ENCODE peak calls at places on chromosomes 5 and 9, in seven cellular contexts. V, X, R, Q, L, T and A are unnamed samples.

GRCh38 chr5:177357459-177358332 is at the start of gene RGS14:
- DNase-seq in R (peak), L (no peak), X (no peak), V (no peak), T (no peak), Q (peak), A (no peak)

GRCh38 chr5:35785601-35786085 is 71.0 kb upstream of the IL7R start:
- DNase-seq in T (no peak), L (no peak), X (no peak), Q (no peak), V (no peak), R (no peak), A (no peak)

GRCh38 chr9:111903996-111904395 is 7.4 kb downstream of the UGCG start:
- DNase-seq in R (no peak), V (no peak), Q (no peak), T (no peak), L (no peak), X (no peak), A (no peak)

GRCh38 chr9:114315723-114316363 is 7.1 kb upstream of the ORM1 start:
- DNase-seq in T (no peak), Q (no peak), L (no peak), X (no peak), R (no peak), V (no peak), A (no peak)

GRCh38 chr9:26746357-26747072 is 146.1 kb downstream of the CAAP1 start:
- DNase-seq in T (no peak), R (no peak), X (no peak), Q (peak), V (no peak), L (no peak), A (no peak)

GRCh38 chr9:110555551-110555950 is 24.0 kb downstream of the SVEP1 start:
- DNase-seq in T (no peak), L (no peak), V (no peak), Q (no peak), X (no peak), R (no peak), A (no peak)

GRCh38 chr9:16032799-16033198 is 480.0 kb downstream of the CCDC171 start:
- DNase-seq in V (no peak), T (no peak), R (peak), Q (peak), X (no peak), L (no peak), A (no peak)

GRCh38 chr5:10671041-10672008 is 89.7 kb downstream of the DAP start:
- DNase-seq in V (no peak), X (no peak), Q (no peak), L (no peak), R (peak), T (peak), A (no peak)

GRCh38 chr9:2093920-2094597 is 78.9 kb downstream of the SMARCA2 start:
- DNase-seq in L (peak), X (no peak), Q (peak), V (no peak), R (peak), T (no peak), A (no peak)

GRCh38 chr5:159099049-159099760 is 511 bp downstream of the EBF1 start:
- DNase-seq in V (no peak), Q (peak), L (peak), R (peak), X (no peak), T (peak), A (no peak)

GRCh38 chr9:88234114-88234513 is 95.8 kb upstream of the SPATA31C2 start:
- DNase-seq in X (no peak), T (no peak), Q (no peak), R (no peak), L (no peak), V (no peak), A (no peak)

GRCh38 chr5:126855266-126855665 is 78.3 kb downstream of the LMNB1 start:
- DNase-seq in R (no peak), L (no peak), V (no peak), Q (no peak), X (no peak), T (no peak), A (no peak)

GRCh38 chr5:95365302-95366095 is 25.7 kb upstream of the FAM81B start:
- DNase-seq in Q (no peak), T (no peak), X (no peak), V (no peak), L (no peak), R (no peak), A (no peak)

GRCh38 chr5:169655353-169655752 is 18.3 kb downstream of the DOCK2 start:
- DNase-seq in L (no peak), Q (no peak), V (no peak), T (no peak), R (no peak), X (no peak), A (no peak)

GRCh38 chr5:160479926-160480325 is 58.3 kb downstream of the PTTG1 start:
- DNase-seq in T (no peak), X (no peak), R (peak), L (peak), V (no peak), Q (peak), A (no peak)

GRCh38 chr5:173765030-173765644 is 123.0 kb upstream of the CPEB4 start:
- DNase-seq in X (no peak), R (no peak), V (no peak), T (no peak), L (no peak), Q (no peak), A (peak)

GRCh38 chr9:94874316-94874715 is 147.8 kb downstream of the AOPEP start:
- DNase-seq in X (no peak), T (no peak), R (peak), Q (peak), V (no peak), L (peak), A (no peak)

GRCh38 chr9:87212563-87213154 is 265.4 kb upstream of the GAS1 start:
- DNase-seq in T (no peak), L (no peak), Q (peak), R (no peak), V (no peak), X (no peak), A (no peak)

GRCh38 chr9:79581794-79582193 is 10.0 kb downstream of the TLE4 start:
- DNase-seq in Q (peak), X (no peak), R (peak), L (peak), V (no peak), T (peak), A (no peak)
- H3K4me3 ChIP-seq in Q (no peak), X (no peak), R (peak), L (no peak), V (no peak), T (peak), A (no peak)

GRCh38 chr5:138282918-138283742 is 8.7 kb upstream of the GFRA3 start:
- DNase-seq in L (peak), Q (peak), T (peak), V (no peak), R (peak), X (peak), A (no peak)
- TF ChIP-seq CTCF in L (peak), Q (peak), T (peak), V (no peak), R (peak), X (peak), A (no peak)

DNA sequence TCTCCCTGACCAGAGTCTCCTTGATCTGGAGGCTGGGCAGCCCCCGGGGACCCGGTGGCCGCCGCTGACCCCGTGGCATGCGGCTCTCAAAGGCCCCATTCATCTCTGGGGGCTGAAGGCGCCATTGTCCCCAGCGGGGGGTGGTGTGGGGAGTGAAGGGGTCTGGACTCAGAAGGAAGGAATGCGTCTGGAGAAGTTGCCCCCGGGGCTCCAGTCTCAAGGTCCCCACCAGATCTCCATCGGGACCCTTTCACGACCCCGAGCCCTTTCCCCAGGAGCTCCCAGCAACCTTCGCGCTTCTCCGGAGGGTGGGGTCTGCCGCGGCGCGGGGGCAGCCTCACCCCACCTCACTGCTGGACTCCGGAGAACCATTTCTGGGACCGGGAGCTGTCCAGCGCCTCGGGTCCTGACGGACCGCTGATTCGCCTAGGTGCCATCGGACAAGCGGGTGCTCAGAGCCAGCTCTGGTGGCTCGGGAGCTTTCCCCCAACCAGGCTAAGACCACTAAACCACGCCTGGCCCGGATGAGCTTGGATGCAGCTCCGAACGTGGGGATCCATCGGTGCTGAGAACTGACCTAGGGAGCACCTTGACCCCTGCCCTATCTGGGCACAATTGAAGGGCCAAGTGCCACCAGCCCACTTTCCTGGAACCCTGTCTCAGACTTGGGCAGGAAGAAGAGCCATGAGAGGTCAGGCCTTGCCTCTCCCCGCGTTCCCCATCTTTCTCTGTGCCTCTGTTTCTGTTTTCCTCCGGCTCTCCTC is 5.2 kb upstream of the PCDH1 start:
- DNase-seq in R (peak), X (no peak), T (peak), V (no peak), Q (peak), L (no peak), A (no peak)
- H3K4me3 ChIP-seq in R (no peak), X (no peak), T (peak), V (peak), Q (no peak), L (no peak), A (no peak)

DNA sequence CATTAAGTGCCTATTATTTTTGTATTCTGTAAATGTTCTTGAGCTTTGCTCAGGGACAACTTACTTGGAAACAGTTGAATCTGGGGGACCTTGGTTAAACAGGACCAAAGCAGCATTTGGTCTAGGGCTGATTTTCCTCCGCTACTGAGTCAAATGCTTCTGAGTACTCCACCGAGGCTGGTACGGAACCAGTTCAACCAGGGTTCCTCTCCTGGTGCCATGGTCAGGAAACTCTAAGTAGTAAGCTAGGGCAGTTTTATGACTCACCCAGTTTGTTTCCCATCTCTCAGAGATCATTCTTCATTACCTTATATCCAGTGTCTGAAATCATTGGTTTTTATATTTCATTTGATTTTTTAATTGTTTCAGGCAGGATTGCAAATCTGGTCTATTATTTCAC is 111.9 kb upstream of the TNFAIP8 start:
- DNase-seq in Q (no peak), V (no peak), X (no peak), R (no peak), L (no peak), T (no peak), A (no peak)
- TF ChIP-seq CTCF in Q (no peak), V (no peak), X (no peak), R (no peak), L (no peak), T (no peak), A (no peak)